ENCODE peak calls at places on chromosome 10, in six cellular contexts. One of them, this sample, is unnamed.

GRCh38 chr10:30619966-30620365 is 9.6 kb downstream of the LYZL2 start:
- DNase-seq in nephron progenitor cell: no peak
- DNase-seq in neural crest cell: no peak
- DNase-seq in AG09309: no peak
- DNase-seq in B cell: no peak
- DNase-seq in adrenal gland: no peak
- DNase-seq in this sample: no peak

GRCh38 chr10:124565565-124566221 is 104.1 kb downstream of the LHPP start:
- DNase-seq in nephron progenitor cell: peak
- DNase-seq in neural crest cell: peak
- DNase-seq in AG09309: no peak
- DNase-seq in B cell: peak
- DNase-seq in adrenal gland: no peak
- DNase-seq in this sample: peak

GRCh38 chr10:130737622-130738021 is 573.9 kb downstream of the TCERG1L start:
- DNase-seq in nephron progenitor cell: peak
- DNase-seq in neural crest cell: peak
- DNase-seq in AG09309: no peak
- DNase-seq in B cell: no peak
- DNase-seq in adrenal gland: peak
- DNase-seq in this sample: no peak

GRCh38 chr10:97676770-97677581 is 10.1 kb downstream of the AVPI1 start:
- DNase-seq in nephron progenitor cell: peak
- DNase-seq in neural crest cell: no peak
- DNase-seq in AG09309: no peak
- DNase-seq in B cell: peak
- DNase-seq in adrenal gland: no peak
- DNase-seq in this sample: peak

GRCh38 chr10:29471483-29471859 is 163.3 kb downstream of the SVIL start:
- DNase-seq in nephron progenitor cell: no peak
- DNase-seq in neural crest cell: no peak
- DNase-seq in AG09309: peak
- DNase-seq in B cell: no peak
- DNase-seq in adrenal gland: peak
- DNase-seq in this sample: no peak

GRCh38 chr10:29657719-29658274 is 23.0 kb upstream of the SVIL start:
- DNase-seq in nephron progenitor cell: no peak
- DNase-seq in neural crest cell: no peak
- DNase-seq in AG09309: no peak
- DNase-seq in B cell: no peak
- DNase-seq in adrenal gland: peak
- DNase-seq in this sample: no peak

GRCh38 chr10:3056280-3057037 is 10.9 kb upstream of the PFKP start:
- DNase-seq in nephron progenitor cell: no peak
- DNase-seq in neural crest cell: no peak
- DNase-seq in AG09309: no peak
- DNase-seq in B cell: no peak
- DNase-seq in adrenal gland: no peak
- DNase-seq in this sample: no peak

GRCh38 chr10:6621536-6621935 is 41.5 kb upstream of the PRKCQ start:
- DNase-seq in nephron progenitor cell: no peak
- DNase-seq in neural crest cell: no peak
- DNase-seq in AG09309: no peak
- DNase-seq in B cell: no peak
- DNase-seq in adrenal gland: no peak
- DNase-seq in this sample: no peak

GRCh38 chr10:110042181-110042580 is 34.4 kb downstream of the ADD3 start:
- DNase-seq in nephron progenitor cell: no peak
- DNase-seq in neural crest cell: no peak
- DNase-seq in AG09309: no peak
- DNase-seq in B cell: no peak
- DNase-seq in adrenal gland: no peak
- DNase-seq in this sample: no peak

GRCh38 chr10:100364735-100365391 is 17.8 kb downstream of the SCD start:
- DNase-seq in nephron progenitor cell: no peak
- DNase-seq in neural crest cell: no peak
- DNase-seq in AG09309: peak
- DNase-seq in B cell: no peak
- DNase-seq in adrenal gland: peak
- DNase-seq in this sample: no peak

GRCh38 chr10:103668351-103669242 is 175.1 kb downstream of the NEURL1 start:
- DNase-seq in nephron progenitor cell: peak
- DNase-seq in neural crest cell: no peak
- DNase-seq in AG09309: no peak
- DNase-seq in B cell: no peak
- DNase-seq in adrenal gland: peak
- DNase-seq in this sample: peak

DNA sequence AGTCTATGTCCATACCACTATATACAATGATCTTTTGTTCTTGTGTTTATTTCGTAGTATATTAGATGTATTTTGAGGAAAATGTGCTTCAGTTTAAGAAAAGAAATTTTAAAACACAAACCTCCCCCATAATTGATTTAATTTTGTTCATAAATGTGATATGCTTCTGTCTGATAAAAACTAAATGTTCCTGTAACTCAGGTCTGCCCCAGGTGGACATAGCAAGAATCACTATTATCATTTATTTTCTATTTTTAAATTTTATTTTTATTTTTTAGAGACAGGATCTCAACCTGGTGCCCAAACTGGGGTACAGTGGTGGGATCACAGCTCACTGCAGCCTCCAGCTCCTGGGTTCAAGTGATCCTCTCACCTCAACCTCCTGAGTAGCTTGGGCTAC is 43.2 kb downstream of the BEND7 start:
- DNase-seq in nephron progenitor cell: no peak
- DNase-seq in neural crest cell: no peak
- DNase-seq in AG09309: no peak
- DNase-seq in B cell: no peak
- DNase-seq in adrenal gland: no peak
- DNase-seq in this sample: no peak
- TF ChIP-seq CTCF in nephron progenitor cell: peak
- TF ChIP-seq CTCF in neural crest cell: peak
- TF ChIP-seq CTCF in AG09309: peak
- TF ChIP-seq CTCF in B cell: peak
- TF ChIP-seq CTCF in adrenal gland: no peak
- TF ChIP-seq CTCF in this sample: no peak

GRCh38 chr10:118971876-118972275 is 57.6 kb upstream of the NANOS1 start:
- DNase-seq in nephron progenitor cell: no peak
- DNase-seq in neural crest cell: no peak
- DNase-seq in AG09309: no peak
- DNase-seq in B cell: no peak
- DNase-seq in adrenal gland: peak
- DNase-seq in this sample: no peak

GRCh38 chr10:118970770-118971169 is 58.7 kb upstream of the NANOS1 start:
- DNase-seq in nephron progenitor cell: no peak
- DNase-seq in neural crest cell: no peak
- DNase-seq in AG09309: no peak
- DNase-seq in B cell: no peak
- DNase-seq in adrenal gland: peak
- DNase-seq in this sample: no peak

GRCh38 chr10:118973744-118974143 is 55.8 kb upstream of the NANOS1 start:
- DNase-seq in nephron progenitor cell: no peak
- DNase-seq in neural crest cell: no peak
- DNase-seq in AG09309: no peak
- DNase-seq in B cell: no peak
- DNase-seq in adrenal gland: peak
- DNase-seq in this sample: no peak

GRCh38 chr10:118969014-118969413 is 60.5 kb upstream of the NANOS1 start:
- DNase-seq in nephron progenitor cell: no peak
- DNase-seq in neural crest cell: no peak
- DNase-seq in AG09309: no peak
- DNase-seq in B cell: no peak
- DNase-seq in adrenal gland: no peak
- DNase-seq in this sample: no peak

DNA sequence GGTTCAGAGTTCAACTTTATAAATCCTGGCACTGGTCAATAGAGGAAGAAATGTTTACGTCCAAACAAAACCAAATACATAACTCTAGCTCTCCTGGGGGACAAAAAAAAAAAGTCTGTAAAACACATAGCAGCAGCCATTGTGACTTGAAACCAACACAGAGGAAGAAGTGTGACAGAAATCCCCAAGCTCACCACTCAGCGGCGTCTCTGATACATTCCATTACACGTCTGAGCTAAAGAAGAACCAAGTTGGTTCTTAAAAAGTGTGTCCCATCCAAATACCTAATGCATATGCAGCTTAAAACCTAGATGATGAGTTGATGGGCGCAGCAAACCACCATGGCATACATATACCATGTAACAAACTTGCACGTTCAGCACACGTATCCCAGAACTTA is 58.3 kb upstream of the NANOS1 start:
- DNase-seq in nephron progenitor cell: no peak
- DNase-seq in neural crest cell: no peak
- DNase-seq in AG09309: no peak
- DNase-seq in B cell: no peak
- DNase-seq in adrenal gland: peak
- DNase-seq in this sample: no peak
- TF ChIP-seq CTCF in nephron progenitor cell: no peak
- TF ChIP-seq CTCF in neural crest cell: no peak
- TF ChIP-seq CTCF in AG09309: no peak
- TF ChIP-seq CTCF in B cell: no peak
- TF ChIP-seq CTCF in adrenal gland: no peak
- TF ChIP-seq CTCF in this sample: no peak

DNA sequence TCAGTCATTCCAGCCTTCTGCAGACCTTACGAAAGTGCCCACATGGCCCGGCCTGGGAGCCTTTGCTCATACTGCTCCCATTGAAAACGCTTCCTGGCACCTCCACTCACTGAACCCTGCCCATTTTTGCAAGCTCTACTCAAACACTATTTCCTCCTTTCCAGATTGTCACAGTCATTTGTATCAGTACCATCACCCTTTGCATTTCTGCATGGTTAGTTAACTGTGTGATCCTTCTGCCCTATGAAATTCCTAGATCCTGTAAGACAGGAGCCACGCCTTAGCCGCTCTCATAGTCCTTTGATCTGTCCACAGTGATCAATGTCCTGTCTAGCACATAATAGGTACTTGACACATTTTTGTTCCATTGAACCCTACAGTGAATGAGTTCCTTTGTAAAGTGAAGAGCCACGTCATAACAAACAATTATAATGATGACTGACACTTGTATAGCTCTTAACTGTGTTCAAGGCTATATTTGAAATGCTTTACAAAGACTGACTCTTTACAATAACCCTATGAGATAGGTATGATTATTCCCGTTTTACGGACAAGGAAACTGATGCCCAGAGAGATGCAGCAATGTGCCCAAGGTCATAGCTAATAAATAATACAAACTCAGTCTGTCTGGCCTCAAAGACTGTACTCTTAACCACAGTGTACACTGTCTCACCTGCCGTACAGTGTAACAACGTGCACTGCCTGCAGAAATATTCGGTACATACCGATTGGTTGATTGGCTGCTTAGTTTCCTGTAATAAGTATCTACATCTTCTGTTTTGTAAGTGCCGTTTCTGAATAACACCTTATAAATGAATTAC is 16.6 kb upstream of the ITIH2 start:
- DNase-seq in nephron progenitor cell: no peak
- DNase-seq in neural crest cell: no peak
- DNase-seq in AG09309: no peak
- DNase-seq in B cell: no peak
- DNase-seq in adrenal gland: no peak
- DNase-seq in this sample: no peak
- TF ChIP-seq CTCF in nephron progenitor cell: no peak
- TF ChIP-seq CTCF in neural crest cell: no peak
- TF ChIP-seq CTCF in AG09309: no peak
- TF ChIP-seq CTCF in B cell: no peak
- TF ChIP-seq CTCF in adrenal gland: no peak
- TF ChIP-seq CTCF in this sample: no peak

DNA sequence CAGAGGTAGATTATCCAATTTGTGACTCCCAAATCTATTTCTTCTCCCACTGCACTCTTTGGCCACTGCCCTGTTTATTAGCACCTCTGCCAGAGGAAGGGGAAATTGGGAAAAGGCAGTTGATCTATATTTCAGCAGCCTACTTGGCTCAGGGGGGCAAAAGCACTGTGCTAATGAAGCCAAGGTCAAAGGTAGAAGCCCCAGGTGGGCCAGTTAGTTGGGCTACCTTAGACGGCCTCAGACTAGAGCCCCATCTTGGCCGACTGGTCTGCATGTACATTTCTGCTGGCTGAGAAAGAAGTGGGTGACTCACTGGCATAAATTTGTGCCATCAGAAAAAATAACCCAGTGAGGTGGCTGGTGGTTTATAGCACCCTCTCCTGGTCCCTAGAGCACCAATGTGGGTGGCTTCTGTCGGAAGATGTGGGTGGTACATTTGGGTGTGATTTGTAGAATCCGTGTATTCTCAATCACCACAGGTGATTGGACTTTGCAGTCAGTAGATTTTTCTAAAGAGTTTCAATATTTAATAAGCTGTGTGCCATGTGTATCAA is 293.3 kb upstream of the MKI67 start:
- DNase-seq in nephron progenitor cell: no peak
- DNase-seq in neural crest cell: no peak
- DNase-seq in AG09309: no peak
- DNase-seq in B cell: no peak
- DNase-seq in adrenal gland: no peak
- DNase-seq in this sample: no peak
- TF ChIP-seq CTCF in nephron progenitor cell: no peak
- TF ChIP-seq CTCF in neural crest cell: no peak
- TF ChIP-seq CTCF in AG09309: no peak
- TF ChIP-seq CTCF in B cell: no peak
- TF ChIP-seq CTCF in adrenal gland: no peak
- TF ChIP-seq CTCF in this sample: no peak

This sample was measured in GM10248.